ENCODE peak calls at places on chromosomes 11 and 22, in five cellular contexts. F is cardiac muscle cell, A is ovary, W is neural progenitor cell, N is iPS DF 6.9. I is an unnamed sample.

GRCh38 chr11:3073029-3073435 is 15.8 kb upstream of the CARS1 start:
- DNase-seq in A (no peak), F (no peak), N (no peak), W (no peak), I (no peak)

GRCh38 chr11:12273618-12273995 is 103.8 kb upstream of the PARVA start:
- DNase-seq in N (no peak), W (no peak), F (no peak), A (no peak), I (no peak)

GRCh38 chr11:8650401-8650990 is 32.0 kb downstream of the TRIM66 start:
- DNase-seq in N (no peak), A (no peak), F (no peak), W (no peak), I (no peak)

GRCh38 chr11:90846628-90847027 is 623.8 kb upstream of the CHORDC1 start:
- DNase-seq in F (peak; percentile 9), N (no peak), W (no peak), A (no peak), I (no peak)

GRCh38 chr11:118415739-118416068 is 14.3 kb downstream of the ATP5MG start:
- DNase-seq in A (no peak), N (no peak), F (no peak), W (peak; percentile 29), I (peak; percentile 27)

GRCh38 chr11:44082645-44083044 is 12.8 kb upstream of the EXT2 start:
- DNase-seq in W (no peak), N (no peak), A (no peak), F (no peak), I (no peak)

GRCh38 chr11:61049066-61049382 is 53.3 kb upstream of the CD5 start:
- DNase-seq in F (no peak), A (no peak), N (no peak), W (no peak), I (no peak)

GRCh38 chr11:71120346-71120963 is 131.9 kb downstream of the SHANK2 start:
- DNase-seq in F (peak; percentile 61), A (no peak), W (peak; percentile 84), N (peak; percentile 70), I (no peak)

GRCh38 chr11:125117429-125117828 is 6.0 kb upstream of the TMEM218 start:
- DNase-seq in W (peak; percentile 20), A (no peak), F (no peak), N (no peak), I (no peak)

GRCh38 chr22:44735518-44736428 is 16.6 kb upstream of the ARHGAP8 start:
- DNase-seq in F (peak; percentile 82), A (peak; percentile 83), N (peak; percentile 54), W (peak; percentile 86), I (peak; percentile 70)

GRCh38 chr22:27335102-27335660 is 466.4 kb downstream of the MN1 start:
- DNase-seq in F (no peak), A (no peak), N (no peak), W (no peak), I (no peak)

GRCh38 chr11:66116576-66117361 is 46.7 kb downstream of the PACS1 start:
- DNase-seq in A (no peak), W (no peak), F (no peak), N (no peak), I (no peak)

GRCh38 chr11:103807806-103808205 is 228.6 kb upstream of the DDI1 start:
- DNase-seq in F (no peak), W (no peak), N (no peak), A (no peak), I (no peak)

GRCh38 chr11:35963911-35964310 is 20.0 kb downstream of the LDLRAD3 start:
- DNase-seq in A (no peak), N (no peak), W (no peak), F (no peak), I (no peak)

GRCh38 chr22:21026783-21027692 is 5.3 kb downstream of the SLC7A4 start:
- DNase-seq in N (no peak), A (no peak), F (no peak), W (no peak), I (peak; percentile 57)

GRCh38 chr11:19508166-19508565 is 204.5 kb upstream of the NAV2 start:
- DNase-seq in A (no peak), N (no peak), W (no peak), F (no peak), I (no peak)

GRCh38 chr11:19093976-19094375 is 23.0 kb upstream of the ZDHHC13 start:
- DNase-seq in A (no peak), F (no peak), N (no peak), W (no peak), I (no peak)

GRCh38 chr11:62694455-62695167 is 5.3 kb upstream of the LRRN4CL start:
- DNase-seq in A (peak; percentile 83), W (peak; percentile 91), F (peak; percentile 84), N (no peak), I (peak; percentile 84)

GRCh38 chr22:28019360-28019759 is 100.3 kb upstream of the PITPNB start:
- DNase-seq in F (no peak), W (no peak), A (peak; percentile 20), N (no peak), I (no peak)

GRCh38 chr22:36377022-36377631 is 10.6 kb downstream of the MYH9 start:
- DNase-seq in N (no peak), W (no peak), F (no peak), A (no peak), I (no peak)

GRCh38 chr11:17394743-17395390 is 6.4 kb upstream of the KCNJ11 start:
- DNase-seq in F (no peak), N (no peak), A (no peak), W (no peak), I (no peak)

GRCh38 chr11:20638074-20638473 is 31.3 kb upstream of the NELL1 start:
- DNase-seq in A (no peak), F (no peak), W (no peak), N (no peak), I (no peak)

GRCh38 chr22:28075260-28075981 is 156.4 kb upstream of the PITPNB start:
- DNase-seq in F (no peak), A (no peak), N (no peak), W (no peak), I (peak; percentile 75)

GRCh38 chr11:23236846-23237550 is 376.7 kb upstream of the CCDC179 start:
- DNase-seq in A (no peak), F (no peak), N (no peak), W (no peak), I (no peak)

GRCh38 chr11:60717956-60718355 is 6.6 kb upstream of the MS4A18 start:
- DNase-seq in N (no peak), A (no peak), F (no peak), W (no peak), I (no peak)

DNA sequence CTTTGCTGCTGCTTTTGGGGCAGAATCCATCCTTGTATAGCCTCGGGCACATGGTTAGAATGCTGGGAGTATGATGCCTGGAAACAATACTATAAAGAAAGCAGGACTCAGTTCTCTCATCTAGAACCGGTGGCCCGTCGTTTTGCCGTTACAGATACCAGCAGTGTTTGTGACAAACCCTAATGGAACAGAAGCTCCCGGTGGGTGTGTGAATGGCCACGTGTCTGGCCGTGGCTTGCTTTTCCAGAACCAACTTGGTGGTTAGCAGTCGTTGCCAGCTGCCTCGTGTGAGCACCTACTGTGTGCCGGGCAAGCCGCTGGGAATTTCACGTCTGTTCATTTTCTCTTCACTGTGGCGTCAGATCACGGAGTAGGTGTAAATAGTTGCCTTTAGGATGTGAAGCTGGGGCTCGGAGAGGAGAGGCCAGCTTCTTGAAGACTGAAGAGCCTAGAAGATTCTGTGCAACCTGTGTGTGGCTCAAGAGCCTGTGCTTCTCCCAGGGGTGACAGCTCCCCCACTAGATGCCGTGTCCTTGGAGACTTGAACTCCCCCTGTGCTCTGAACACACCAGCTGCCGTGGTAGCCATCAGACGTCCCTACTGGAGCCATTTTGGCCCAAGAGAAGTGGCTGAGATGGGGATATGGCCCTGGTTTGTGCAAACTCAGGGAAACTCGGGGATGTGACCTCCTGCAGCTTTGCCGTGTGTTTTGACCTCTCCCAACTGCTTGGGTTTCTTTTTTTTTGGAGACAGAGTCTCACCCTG is 57.5 kb upstream of the PPARA start:
- DNase-seq in N (no peak), W (no peak), A (peak; percentile 32), F (no peak), I (no peak)
- H3K4me1 ChIP-seq in N (no peaks in the 10 kb centered on the region), W (peaks cover 2% of the 10 kb centered on the region), A (peaks cover 56% of the 10 kb centered on the region), F (no peaks in the 10 kb centered on the region), I (peaks cover 97% of the 10 kb centered on the region)

GRCh38 chr11:121890377-121890776 is 225.6 kb downstream of the BLID start:
- DNase-seq in N (no peak), W (no peak), A (no peak), F (no peak), I (no peak)

GRCh38 chr11:121892131-121892681 is 223.8 kb downstream of the BLID start:
- DNase-seq in W (peak; percentile 3), A (no peak), F (peak; percentile 12), N (peak; percentile 13), I (no peak)

GRCh38 chr11:121889168-121889567 is 226.8 kb downstream of the BLID start:
- DNase-seq in W (no peak), N (no peak), F (no peak), A (no peak), I (no peak)

GRCh38 chr11:121891134-121891533 is 224.9 kb downstream of the BLID start:
- DNase-seq in W (no peak), F (no peak), N (no peak), A (no peak), I (no peak)

GRCh38 chr11:121889931-121890330 is 226.1 kb downstream of the BLID start:
- DNase-seq in F (no peak), A (no peak), W (no peak), N (no peak), I (no peak)
- H3K9me3 ChIP-seq in F (no peaks in the 10 kb centered on the region), A (no peaks in the 10 kb centered on the region), W (no peaks in the 10 kb centered on the region), N (no peaks in the 10 kb centered on the region), I (no peaks in the 10 kb centered on the region)

DNA sequence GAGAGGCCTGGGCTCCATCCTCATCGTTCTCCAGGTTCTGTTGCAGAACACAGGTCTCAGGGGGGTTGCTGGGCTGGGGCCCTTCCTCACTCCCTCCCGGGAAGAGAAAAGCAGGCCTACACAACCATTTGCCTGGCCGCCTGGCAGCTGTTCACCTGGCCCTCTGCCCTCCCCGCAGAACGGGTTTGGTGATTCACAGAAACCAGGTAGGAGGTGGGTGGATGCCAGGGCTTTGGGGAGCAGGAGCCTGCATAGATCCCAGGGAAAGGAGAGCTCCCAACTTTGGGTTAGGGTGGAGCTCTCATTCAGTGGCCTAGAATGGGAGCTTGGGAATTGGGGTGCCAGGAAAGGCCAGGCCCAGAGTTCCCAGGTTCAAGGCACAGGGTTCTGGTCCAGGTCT is 995 bp downstream of the TMEM134 start:
- DNase-seq in A (peak; percentile 68), W (no peak), N (no peak), F (no peak), I (no peak)
- H3K4me1 ChIP-seq in A (peaks cover 7% of the 10 kb centered on the region), W (peaks cover 6% of the 10 kb centered on the region), N (no peaks in the 10 kb centered on the region), F (peaks cover 4% of the 10 kb centered on the region), I (peaks cover 8% of the 10 kb centered on the region)

GRCh38 chr11:99555506-99555905 is 534.8 kb downstream of the CNTN5 start:
- DNase-seq in F (no peak), W (no peak), A (no peak), N (no peak), I (no peak)

DNA sequence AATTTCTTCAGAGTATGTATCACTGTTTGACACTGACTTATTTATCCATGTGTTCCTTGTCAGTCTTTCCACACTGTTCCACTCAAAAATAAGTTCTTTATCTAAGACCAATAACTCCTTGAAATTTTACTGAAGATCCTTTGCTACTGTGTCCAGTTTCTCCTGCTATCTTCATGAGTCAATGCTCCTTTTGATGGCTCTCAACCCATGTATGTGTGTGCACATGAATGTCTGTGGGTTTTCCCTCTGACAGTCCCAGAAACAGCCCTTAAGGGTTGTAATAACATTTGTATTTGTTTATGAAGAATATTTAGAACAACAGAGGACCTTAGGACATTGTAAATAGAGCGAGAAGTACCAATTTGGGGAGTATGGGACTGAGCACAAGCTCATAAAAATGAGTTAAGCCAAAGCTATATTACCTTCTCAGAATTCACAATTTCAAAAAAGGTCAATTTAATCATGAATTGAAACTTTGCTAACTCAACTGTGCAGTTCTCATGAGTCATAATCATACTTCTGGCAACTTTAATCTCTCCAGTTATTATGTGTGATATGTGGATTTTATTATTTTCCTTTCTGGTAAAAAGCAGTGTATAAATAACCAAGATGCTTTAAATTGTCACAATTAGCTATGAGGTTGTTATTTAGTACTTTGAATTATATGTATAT is 533.6 kb downstream of the CNTN5 start:
- DNase-seq in N (no peak), A (no peak), W (no peak), F (no peak), I (no peak)
- H3K9me3 ChIP-seq in N (no peaks in the 10 kb centered on the region), A (no peaks in the 10 kb centered on the region), W (no peaks in the 10 kb centered on the region), F (no peaks in the 10 kb centered on the region), I (no peaks in the 10 kb centered on the region)